ENCODE peak calls at places on chromosome 22, in five cellular contexts. A, F, L, J and B are unnamed samples.

GRCh38 chr22:35541254-35541748 is 670 bp downstream of the RASD2 start:
- DNase-seq in A (no peak), F (no peak), L (no peak), J (no peak), B (peak; percentile 55)

GRCh38 chr22:18057568-18058209 is 20.1 kb upstream of the PEX26 start:
- DNase-seq in A (peak; percentile 91), F (no peak), L (peak; percentile 98), J (peak; percentile 97), B (peak; percentile 85)

GRCh38 chr22:24146190-24146616 is 35.1 kb upstream of the SUSD2 start:
- DNase-seq in A (no peak), F (no peak), L (peak; percentile 72), J (peak; percentile 51), B (peak; percentile 58)

GRCh38 chr22:27668828-27669797 is 132.4 kb downstream of the MN1 start:
- DNase-seq in A (no peak), F (peak; percentile 87), L (peak; percentile 81), J (peak; percentile 20), B (peak; percentile 86)

GRCh38 chr22:22779213-22779612 is 108.4 kb upstream of the IGLL5 start:
- DNase-seq in A (no peak), F (no peak), L (no peak), J (no peak), B (no peak)

GRCh38 chr22:30733081-30733680 is 38.5 kb downstream of the OSBP2 start:
- DNase-seq in A (no peak), F (no peak), L (peak; percentile 59), J (peak; percentile 63), B (peak; percentile 38)

GRCh38 chr22:35305525-35306070 is 5.9 kb downstream of the TOM1 start:
- DNase-seq in A (no peak), F (no peak), L (no peak), J (peak; percentile 17), B (no peak)

GRCh38 chr22:44352378-44353062 is 39.8 kb upstream of the SHISAL1 start:
- DNase-seq in A (peak; percentile 55), F (no peak), L (no peak), J (no peak), B (no peak)

GRCh38 chr22:42321908-42322561 is 51.6 kb upstream of the TCF20 start:
- DNase-seq in A (no peak), F (peak; percentile 96), L (peak; percentile 43), J (no peak), B (no peak)

GRCh38 chr22:43446881-43447280 is 35.1 kb downstream of the MPPED1 start:
- DNase-seq in A (no peak), F (no peak), L (no peak), J (no peak), B (no peak)